ENCODE peak calls at places on chromosomes 6 and 20, in six cellular contexts. One of them, this sample, is unnamed. For H3K4me1 and H3K27me3, the result is how much of the 10 kb centered on the place peaks cover.

GRCh38 chr6:16700202-16700997 is 60.9 kb downstream of the ATXN1 start:
- DNase-seq in cardiac muscle cell: peak
- DNase-seq in CD4-positive, CD25-positive, alpha-beta regulatory T cell: no peak
- DNase-seq in uterus: no peak
- DNase-seq in effector memory CD4-positive, alpha-beta T cell: peak
- DNase-seq in IMR-90: no peak
- DNase-seq in this sample: peak

GRCh38 chr6:53703047-53703446 is 37.5 kb upstream of the KLHL31 start:
- DNase-seq in CD4-positive, CD25-positive, alpha-beta regulatory T cell: no peak
- DNase-seq in cardiac muscle cell: no peak
- DNase-seq in uterus: no peak
- DNase-seq in IMR-90: no peak
- DNase-seq in effector memory CD4-positive, alpha-beta T cell: no peak
- DNase-seq in this sample: no peak

GRCh38 chr6:152459245-152459644 is 177.9 kb downstream of the SYNE1 start:
- DNase-seq in uterus: no peak
- DNase-seq in IMR-90: peak
- DNase-seq in effector memory CD4-positive, alpha-beta T cell: no peak
- DNase-seq in cardiac muscle cell: no peak
- DNase-seq in CD4-positive, CD25-positive, alpha-beta regulatory T cell: no peak
- DNase-seq in this sample: no peak

GRCh38 chr6:113184291-113184690 is 672.9 kb upstream of the MARCKS start:
- DNase-seq in cardiac muscle cell: no peak
- DNase-seq in uterus: no peak
- DNase-seq in IMR-90: peak
- DNase-seq in effector memory CD4-positive, alpha-beta T cell: no peak
- DNase-seq in CD4-positive, CD25-positive, alpha-beta regulatory T cell: no peak
- DNase-seq in this sample: no peak

GRCh38 chr20:37527638-37528441 is at the start of gene BLCAP:
- DNase-seq in effector memory CD4-positive, alpha-beta T cell: peak
- DNase-seq in IMR-90: peak
- DNase-seq in cardiac muscle cell: peak
- DNase-seq in CD4-positive, CD25-positive, alpha-beta regulatory T cell: peak
- DNase-seq in uterus: peak
- DNase-seq in this sample: peak

GRCh38 chr6:56852611-56853010 is 102.3 kb upstream of the BEND6 start:
- DNase-seq in cardiac muscle cell: no peak
- DNase-seq in uterus: no peak
- DNase-seq in effector memory CD4-positive, alpha-beta T cell: no peak
- DNase-seq in IMR-90: no peak
- DNase-seq in CD4-positive, CD25-positive, alpha-beta regulatory T cell: no peak
- DNase-seq in this sample: no peak

GRCh38 chr6:166584046-166584679 is 2.3 kb downstream of the RAMACL start:
- DNase-seq in uterus: no peak
- DNase-seq in IMR-90: no peak
- DNase-seq in CD4-positive, CD25-positive, alpha-beta regulatory T cell: no peak
- DNase-seq in cardiac muscle cell: no peak
- DNase-seq in effector memory CD4-positive, alpha-beta T cell: no peak
- DNase-seq in this sample: no peak

GRCh38 chr6:20024316-20024673 is 187.1 kb downstream of the ID4 start:
- DNase-seq in IMR-90: no peak
- DNase-seq in cardiac muscle cell: no peak
- DNase-seq in CD4-positive, CD25-positive, alpha-beta regulatory T cell: no peak
- DNase-seq in effector memory CD4-positive, alpha-beta T cell: no peak
- DNase-seq in uterus: no peak
- DNase-seq in this sample: no peak

GRCh38 chr6:96990462-96990861 is 65.9 kb downstream of the KLHL32 start:
- DNase-seq in uterus: no peak
- DNase-seq in CD4-positive, CD25-positive, alpha-beta regulatory T cell: no peak
- DNase-seq in cardiac muscle cell: no peak
- DNase-seq in IMR-90: no peak
- DNase-seq in effector memory CD4-positive, alpha-beta T cell: no peak
- DNase-seq in this sample: no peak

GRCh38 chr20:11451793-11452291 is 465.9 kb upstream of the BTBD3 start:
- DNase-seq in uterus: peak
- DNase-seq in IMR-90: peak
- DNase-seq in cardiac muscle cell: no peak
- DNase-seq in CD4-positive, CD25-positive, alpha-beta regulatory T cell: no peak
- DNase-seq in effector memory CD4-positive, alpha-beta T cell: no peak
- DNase-seq in this sample: no peak

GRCh38 chr6:66948106-66948505 is 1241.1 kb upstream of the EYS start:
- DNase-seq in cardiac muscle cell: no peak
- DNase-seq in uterus: no peak
- DNase-seq in effector memory CD4-positive, alpha-beta T cell: no peak
- DNase-seq in IMR-90: no peak
- DNase-seq in CD4-positive, CD25-positive, alpha-beta regulatory T cell: no peak
- DNase-seq in this sample: no peak

DNA sequence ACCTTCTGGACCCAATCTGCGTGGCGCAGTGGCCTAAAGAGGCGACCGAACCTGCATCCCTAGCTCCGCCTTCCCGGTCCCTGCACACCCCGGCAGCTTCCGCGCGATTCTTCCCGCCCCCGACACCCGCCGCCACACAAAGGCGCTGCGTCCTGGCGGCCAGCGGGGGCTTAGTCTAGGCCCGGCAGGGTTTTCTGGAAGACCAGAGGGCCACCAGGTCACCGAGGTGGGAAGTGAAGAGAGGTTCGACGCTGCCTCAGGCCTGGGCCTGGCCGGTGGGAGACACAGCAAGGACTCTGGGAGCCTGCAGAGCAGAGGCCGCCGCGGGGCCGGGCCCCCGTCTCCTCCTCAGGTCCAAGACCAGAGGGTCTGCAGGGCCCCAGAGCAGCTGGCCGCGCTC is 154.9 kb downstream of the OR2B2 start:
- DNase-seq in IMR-90: no peak
- DNase-seq in cardiac muscle cell: no peak
- DNase-seq in CD4-positive, CD25-positive, alpha-beta regulatory T cell: peak
- DNase-seq in effector memory CD4-positive, alpha-beta T cell: peak
- DNase-seq in uterus: peak
- DNase-seq in this sample: peak
- H3K4me3 ChIP-seq in IMR-90: no peak
- H3K4me3 ChIP-seq in cardiac muscle cell: no peak
- H3K4me3 ChIP-seq in CD4-positive, CD25-positive, alpha-beta regulatory T cell: peak
- H3K4me3 ChIP-seq in effector memory CD4-positive, alpha-beta T cell: peak
- H3K4me3 ChIP-seq in uterus: peak
- H3K4me3 ChIP-seq in this sample: peak

DNA sequence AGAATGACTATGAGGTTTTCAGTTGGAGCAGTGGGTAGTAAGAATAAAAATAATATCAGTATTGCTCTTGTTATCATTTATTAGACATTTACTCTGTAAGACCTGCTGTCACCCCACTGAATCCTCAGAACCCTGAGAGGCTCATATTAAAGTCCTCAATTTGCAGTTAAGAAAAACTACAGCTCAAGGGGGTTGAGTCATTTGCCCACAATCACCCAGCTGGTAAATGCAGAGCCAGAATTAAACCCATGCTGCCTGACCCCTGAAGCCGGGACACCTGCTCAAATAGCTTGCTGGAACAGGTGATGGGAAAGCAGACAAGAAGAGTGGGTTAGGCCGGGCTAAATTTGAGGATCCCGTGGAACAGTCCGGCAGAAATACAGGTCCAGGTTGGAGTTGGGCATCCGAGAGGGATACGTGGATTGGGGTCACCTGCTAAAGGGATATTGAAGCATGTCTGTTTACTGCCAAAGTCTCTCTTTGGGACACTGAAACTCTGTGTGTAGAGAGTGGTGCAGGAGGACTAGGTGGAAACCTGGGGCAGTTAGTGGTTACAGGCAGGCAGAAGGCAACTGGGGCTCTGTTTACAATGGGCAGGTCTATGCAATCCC is 344.1 kb downstream of the CDC5L start:
- DNase-seq in effector memory CD4-positive, alpha-beta T cell: no peak
- DNase-seq in IMR-90: no peak
- DNase-seq in cardiac muscle cell: no peak
- DNase-seq in uterus: no peak
- DNase-seq in CD4-positive, CD25-positive, alpha-beta regulatory T cell: no peak
- DNase-seq in this sample: no peak
- H3K4me1 ChIP-seq in effector memory CD4-positive, alpha-beta T cell: under half
- H3K4me1 ChIP-seq in IMR-90: under half
- H3K4me1 ChIP-seq in cardiac muscle cell: under half
- H3K4me1 ChIP-seq in uterus: under half
- H3K4me1 ChIP-seq in CD4-positive, CD25-positive, alpha-beta regulatory T cell: under half
- H3K4me1 ChIP-seq in this sample: under half

DNA sequence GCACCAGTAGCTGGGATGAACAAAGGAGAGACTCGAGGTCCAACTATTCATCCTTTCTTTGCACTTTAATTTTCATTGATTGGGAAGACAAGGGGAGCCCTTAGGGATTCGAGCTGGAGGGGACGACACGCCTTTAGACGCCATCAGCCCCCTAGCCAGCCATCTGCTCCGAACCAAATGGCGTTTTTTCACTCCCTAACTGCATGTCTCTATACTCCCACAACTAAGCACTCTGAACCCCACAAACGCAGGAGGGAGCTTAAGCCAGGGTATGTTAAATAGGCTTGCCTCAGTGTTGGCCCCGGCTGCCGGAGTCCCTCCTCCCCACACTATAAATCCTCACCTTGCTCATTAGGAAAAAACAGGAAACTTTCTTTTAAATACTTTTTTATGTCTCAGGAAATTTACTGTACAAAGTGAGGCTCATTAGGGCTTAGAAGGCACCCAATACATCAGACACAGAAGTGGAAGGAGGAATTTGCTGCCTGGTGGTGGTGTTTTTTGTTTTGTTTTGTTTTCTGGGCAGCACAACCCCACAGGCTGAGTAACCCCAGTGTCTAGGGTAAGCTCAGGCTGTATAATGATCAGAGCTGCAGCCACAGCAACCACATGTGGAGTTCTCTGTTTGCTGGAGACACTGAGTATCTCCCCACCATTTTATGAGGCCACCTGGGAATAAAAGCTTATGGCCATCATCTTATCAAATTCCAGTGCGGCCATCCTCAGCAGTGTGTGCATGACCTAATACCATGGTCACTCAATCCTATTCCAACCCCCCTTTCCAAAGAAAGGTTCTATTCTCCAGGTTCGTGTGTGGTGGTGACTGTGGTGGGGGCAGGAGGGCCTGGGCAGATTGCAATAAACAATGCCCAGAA is 3.2 kb upstream of the DLL1 start:
- DNase-seq in effector memory CD4-positive, alpha-beta T cell: no peak
- DNase-seq in IMR-90: no peak
- DNase-seq in cardiac muscle cell: no peak
- DNase-seq in uterus: no peak
- DNase-seq in CD4-positive, CD25-positive, alpha-beta regulatory T cell: no peak
- DNase-seq in this sample: no peak
- H3K27me3 ChIP-seq in effector memory CD4-positive, alpha-beta T cell: under half
- H3K27me3 ChIP-seq in IMR-90: half or more
- H3K27me3 ChIP-seq in cardiac muscle cell: half or more
- H3K27me3 ChIP-seq in uterus: under half
- H3K27me3 ChIP-seq in CD4-positive, CD25-positive, alpha-beta regulatory T cell: under half
- H3K27me3 ChIP-seq in this sample: under half

DNA sequence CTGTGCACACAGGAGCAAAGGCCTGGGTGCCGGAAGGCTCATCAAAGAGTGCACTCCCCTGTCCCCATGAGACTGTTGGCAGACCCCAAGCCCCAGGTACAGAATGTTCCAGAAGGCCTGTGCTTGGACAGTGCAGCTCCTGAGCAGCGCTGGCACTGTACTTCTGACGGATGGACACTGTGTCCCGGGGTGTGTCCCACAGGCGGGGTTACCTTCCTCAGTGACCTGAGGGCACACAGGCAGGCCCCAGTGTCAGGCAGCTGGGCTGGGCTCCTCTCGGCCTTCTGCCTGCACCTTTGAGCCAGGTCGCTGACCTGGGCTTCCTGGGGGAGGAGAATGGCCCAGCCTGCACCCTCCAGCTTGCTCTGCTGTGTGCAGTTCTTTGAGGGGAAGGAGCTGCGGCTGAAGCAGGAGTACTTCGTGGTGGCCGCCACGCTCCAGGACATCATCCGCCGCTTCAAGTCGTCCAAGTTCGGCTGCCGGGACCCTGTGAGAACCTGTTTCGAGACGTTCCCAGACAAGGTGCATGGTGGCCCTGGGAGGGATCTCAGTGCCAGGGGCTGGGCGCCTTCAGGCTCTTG is 30.1 kb downstream of the PYGB start:
- DNase-seq in cardiac muscle cell: no peak
- DNase-seq in IMR-90: no peak
- DNase-seq in uterus: peak
- DNase-seq in CD4-positive, CD25-positive, alpha-beta regulatory T cell: no peak
- DNase-seq in effector memory CD4-positive, alpha-beta T cell: no peak
- DNase-seq in this sample: no peak
- H3K4me3 ChIP-seq in cardiac muscle cell: no peak
- H3K4me3 ChIP-seq in IMR-90: no peak
- H3K4me3 ChIP-seq in uterus: no peak
- H3K4me3 ChIP-seq in CD4-positive, CD25-positive, alpha-beta regulatory T cell: no peak
- H3K4me3 ChIP-seq in effector memory CD4-positive, alpha-beta T cell: no peak
- H3K4me3 ChIP-seq in this sample: no peak

GRCh38 chr6:159232751-159233150 is 63.6 kb downstream of the FNDC1 start:
- DNase-seq in effector memory CD4-positive, alpha-beta T cell: no peak
- DNase-seq in IMR-90: no peak
- DNase-seq in CD4-positive, CD25-positive, alpha-beta regulatory T cell: no peak
- DNase-seq in uterus: no peak
- DNase-seq in cardiac muscle cell: no peak
- DNase-seq in this sample: no peak
- H3K4me1 ChIP-seq in effector memory CD4-positive, alpha-beta T cell: under half
- H3K4me1 ChIP-seq in IMR-90: under half
- H3K4me1 ChIP-seq in CD4-positive, CD25-positive, alpha-beta regulatory T cell: under half
- H3K4me1 ChIP-seq in uterus: under half
- H3K4me1 ChIP-seq in cardiac muscle cell: under half
- H3K4me1 ChIP-seq in this sample: under half

DNA sequence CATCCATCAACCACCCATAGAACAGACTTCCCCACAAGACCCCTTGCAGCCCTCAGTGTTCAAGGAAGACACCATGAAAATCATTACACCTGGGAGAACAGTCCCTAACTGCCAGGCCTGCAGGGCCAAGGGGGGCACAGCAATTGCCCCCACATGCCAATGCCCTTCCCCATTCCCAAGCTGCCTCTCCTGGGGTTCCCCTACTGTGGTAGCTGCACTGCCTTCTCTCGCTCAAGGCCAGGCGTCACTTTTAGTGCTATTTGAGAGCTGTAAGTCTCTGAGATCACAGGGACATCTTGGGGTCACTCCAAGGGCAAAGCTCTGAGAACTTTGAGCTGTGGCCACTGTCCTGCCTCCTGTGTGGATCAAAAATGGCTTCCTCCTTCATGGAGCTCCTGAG is 6.0 kb upstream of the ACSS1 start:
- DNase-seq in IMR-90: no peak
- DNase-seq in uterus: no peak
- DNase-seq in cardiac muscle cell: no peak
- DNase-seq in CD4-positive, CD25-positive, alpha-beta regulatory T cell: no peak
- DNase-seq in effector memory CD4-positive, alpha-beta T cell: no peak
- DNase-seq in this sample: no peak
- H3K27me3 ChIP-seq in IMR-90: half or more
- H3K27me3 ChIP-seq in uterus: under half
- H3K27me3 ChIP-seq in cardiac muscle cell: half or more
- H3K27me3 ChIP-seq in CD4-positive, CD25-positive, alpha-beta regulatory T cell: under half
- H3K27me3 ChIP-seq in effector memory CD4-positive, alpha-beta T cell: under half
- H3K27me3 ChIP-seq in this sample: under half

This sample was measured in CD4-positive, alpha-beta memory T cell.